ENCODE peak calls at places on chromosome 13, in four cellular contexts. One of them, this sample, is unnamed.
A peak's percentile ranks its signal among the peaks of the same experiment; 100 is the strongest.

GRCh38 chr13:113520571-113520970 is 30.1 kb upstream of the DCUN1D2 start:
- DNase-seq in AG04450: no peak
- DNase-seq in heart right ventricle: no peak
- DNase-seq in epithelial cell of proximal tubule: no peak
- DNase-seq in this sample: no peak

GRCh38 chr13:20559659-20560356 is 7.1 kb upstream of the IFT88 start:
- DNase-seq in AG04450: no peak
- DNase-seq in heart right ventricle: no peak
- DNase-seq in epithelial cell of proximal tubule: no peak
- DNase-seq in this sample: no peak

GRCh38 chr13:108223850-108224503 is 5.8 kb downstream of the ABHD13 start:
- DNase-seq in AG04450: no peak
- DNase-seq in heart right ventricle: no peak
- DNase-seq in epithelial cell of proximal tubule: no peak
- DNase-seq in this sample: no peak

GRCh38 chr13:41054919-41055619 is 6.2 kb upstream of the WBP4 start:
- DNase-seq in AG04450: no peak
- DNase-seq in heart right ventricle: no peak
- DNase-seq in epithelial cell of proximal tubule: no peak
- DNase-seq in this sample: peak; percentile 27

GRCh38 chr13:31001647-31002046 is 69.2 kb downstream of the TEX26 start:
- DNase-seq in AG04450: no peak
- DNase-seq in heart right ventricle: no peak
- DNase-seq in epithelial cell of proximal tubule: no peak
- DNase-seq in this sample: no peak

GRCh38 chr13:91375119-91375729 is 23.2 kb upstream of the GPC5 start:
- DNase-seq in AG04450: no peak
- DNase-seq in heart right ventricle: no peak
- DNase-seq in epithelial cell of proximal tubule: no peak
- DNase-seq in this sample: peak; percentile 54

GRCh38 chr13:42660367-42660965 is 86.5 kb downstream of the TNFSF11 start:
- DNase-seq in AG04450: no peak
- DNase-seq in heart right ventricle: no peak
- DNase-seq in epithelial cell of proximal tubule: no peak
- DNase-seq in this sample: no peak

GRCh38 chr13:112708560-112709240 is 18.9 kb downstream of the ATP11A start:
- DNase-seq in AG04450: no peak
- DNase-seq in heart right ventricle: no peak
- DNase-seq in epithelial cell of proximal tubule: no peak
- DNase-seq in this sample: no peak

GRCh38 chr13:111472083-111472482 is 151.6 kb downstream of the TEX29 start:
- DNase-seq in AG04450: no peak
- DNase-seq in heart right ventricle: no peak
- DNase-seq in epithelial cell of proximal tubule: no peak
- DNase-seq in this sample: no peak

GRCh38 chr13:37608750-37609339 is 10.3 kb upstream of the POSTN start:
- DNase-seq in AG04450: no peak
- DNase-seq in heart right ventricle: no peak
- DNase-seq in epithelial cell of proximal tubule: no peak
- DNase-seq in this sample: no peak

GRCh38 chr13:102721800-102722231 is 27.0 kb upstream of the METTL21C start:
- DNase-seq in AG04450: no peak
- DNase-seq in heart right ventricle: no peak
- DNase-seq in epithelial cell of proximal tubule: no peak
- DNase-seq in this sample: peak; percentile 2

DNA sequence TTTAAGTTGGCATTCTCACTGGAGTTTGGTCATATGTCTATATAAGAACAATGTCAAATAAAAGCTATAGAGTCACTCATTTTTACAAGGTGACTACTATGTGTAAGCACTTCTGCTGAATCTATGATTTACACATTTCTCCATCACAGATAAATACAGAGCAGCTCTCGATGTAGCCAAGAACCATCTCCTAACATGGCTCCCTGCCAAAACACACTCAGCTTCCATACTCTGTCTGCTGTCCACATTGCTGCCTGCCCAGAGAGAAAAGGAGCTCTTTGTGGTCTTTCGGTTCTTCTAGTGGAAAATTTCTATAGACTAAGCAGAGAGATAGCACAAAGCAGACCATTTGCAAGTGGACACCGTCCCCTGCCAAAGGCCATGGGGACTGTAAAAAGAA is 190.9 kb upstream of the KLF12 start:
- DNase-seq in AG04450: peak; percentile 67
- DNase-seq in heart right ventricle: peak; percentile 35
- DNase-seq in epithelial cell of proximal tubule: no peak
- DNase-seq in this sample: no peak
- H3K4me3 ChIP-seq in AG04450: peak overlapping the region; percentile 35
- H3K4me3 ChIP-seq in heart right ventricle: no peak overlapping the region
- H3K4me3 ChIP-seq in epithelial cell of proximal tubule: no peak overlapping the region
- H3K4me3 ChIP-seq in this sample: no peak overlapping the region

DNA sequence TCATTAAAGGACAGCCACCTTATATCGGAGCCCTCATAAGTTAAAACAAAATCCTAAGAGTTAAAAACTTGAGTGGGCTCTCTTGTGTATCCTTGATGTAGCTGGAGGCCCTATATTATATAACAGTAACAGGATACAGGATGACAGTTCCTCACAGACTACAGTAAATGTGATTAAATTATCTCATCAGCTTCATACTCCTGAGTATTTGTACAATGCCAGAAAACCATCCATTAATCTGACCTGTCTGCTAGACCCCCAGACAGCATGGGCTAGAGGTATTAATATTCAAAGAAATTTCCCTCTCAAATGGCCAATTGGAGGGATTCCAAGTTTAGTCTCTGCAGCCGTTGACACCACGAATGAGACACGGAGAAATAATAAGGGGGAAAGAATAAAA is 155.7 kb upstream of the KLF12 start:
- DNase-seq in AG04450: no peak
- DNase-seq in heart right ventricle: no peak
- DNase-seq in epithelial cell of proximal tubule: no peak
- DNase-seq in this sample: no peak
- H3K4me3 ChIP-seq in AG04450: no peak overlapping the region
- H3K4me3 ChIP-seq in heart right ventricle: no peak overlapping the region
- H3K4me3 ChIP-seq in epithelial cell of proximal tubule: peak overlapping the region; percentile 37
- H3K4me3 ChIP-seq in this sample: no peak overlapping the region

GRCh38 chr13:75482820-75483079 is 781 bp upstream of the TBC1D4 start:
- DNase-seq in AG04450: no peak
- DNase-seq in heart right ventricle: no peak
- DNase-seq in epithelial cell of proximal tubule: no peak
- DNase-seq in this sample: no peak
- H3K4me3 ChIP-seq in AG04450: peak overlapping the region; percentile 72
- H3K4me3 ChIP-seq in heart right ventricle: peak overlapping the region; percentile 82
- H3K4me3 ChIP-seq in epithelial cell of proximal tubule: peak overlapping the region; percentile 77
- H3K4me3 ChIP-seq in this sample: peak overlapping the region; percentile 76

DNA sequence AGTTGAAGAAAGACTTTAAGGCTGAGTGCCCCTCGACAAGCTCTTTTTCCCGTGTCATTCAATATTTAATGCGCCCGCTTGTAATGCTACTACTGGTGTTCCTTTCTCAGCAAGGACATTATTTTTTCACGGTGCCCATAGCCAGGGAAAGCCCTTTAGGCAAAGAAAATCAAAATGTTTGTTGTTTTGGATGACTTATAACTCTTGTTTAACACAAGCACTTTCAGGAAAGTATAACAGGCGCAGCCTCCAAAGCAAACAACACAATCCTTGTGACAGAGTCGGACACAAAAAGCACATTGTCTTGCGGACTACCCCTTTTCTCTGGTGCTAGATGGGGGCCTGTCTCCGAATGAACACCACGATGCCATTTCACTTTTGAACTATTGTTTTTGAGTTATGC is 12.4 kb downstream of the ZIC5 start:
- DNase-seq in AG04450: no peak
- DNase-seq in heart right ventricle: no peak
- DNase-seq in epithelial cell of proximal tubule: no peak
- DNase-seq in this sample: no peak
- H3K4me3 ChIP-seq in AG04450: no peak overlapping the region
- H3K4me3 ChIP-seq in heart right ventricle: no peak overlapping the region
- H3K4me3 ChIP-seq in epithelial cell of proximal tubule: no peak overlapping the region
- H3K4me3 ChIP-seq in this sample: no peak overlapping the region

DNA sequence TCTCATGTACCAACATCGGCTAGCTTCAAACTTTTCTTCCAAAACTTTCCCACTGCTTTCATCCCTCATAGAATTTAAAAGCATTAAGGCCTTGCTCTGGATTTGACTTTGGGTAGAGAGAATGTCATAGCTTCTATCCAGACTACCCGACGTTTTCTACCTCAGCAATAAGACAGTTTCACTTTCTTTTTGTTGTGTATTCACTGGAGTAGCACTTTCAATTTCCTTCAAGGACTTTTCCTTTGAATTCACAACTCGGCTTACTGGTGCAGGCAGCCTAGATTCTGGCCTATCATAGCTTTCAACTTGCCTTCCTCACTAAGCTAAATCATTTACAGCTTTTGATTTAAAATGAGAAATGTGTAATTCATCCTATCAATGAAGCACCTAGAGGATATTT is 420.4 kb upstream of the GPC6 start:
- DNase-seq in AG04450: no peak
- DNase-seq in heart right ventricle: no peak
- DNase-seq in epithelial cell of proximal tubule: peak; percentile 43
- DNase-seq in this sample: peak; percentile 21
- H3K4me3 ChIP-seq in AG04450: peak overlapping the region; percentile 41
- H3K4me3 ChIP-seq in heart right ventricle: peak overlapping the region; percentile 37
- H3K4me3 ChIP-seq in epithelial cell of proximal tubule: peak overlapping the region; percentile 59
- H3K4me3 ChIP-seq in this sample: peak overlapping the region; percentile 49

DNA sequence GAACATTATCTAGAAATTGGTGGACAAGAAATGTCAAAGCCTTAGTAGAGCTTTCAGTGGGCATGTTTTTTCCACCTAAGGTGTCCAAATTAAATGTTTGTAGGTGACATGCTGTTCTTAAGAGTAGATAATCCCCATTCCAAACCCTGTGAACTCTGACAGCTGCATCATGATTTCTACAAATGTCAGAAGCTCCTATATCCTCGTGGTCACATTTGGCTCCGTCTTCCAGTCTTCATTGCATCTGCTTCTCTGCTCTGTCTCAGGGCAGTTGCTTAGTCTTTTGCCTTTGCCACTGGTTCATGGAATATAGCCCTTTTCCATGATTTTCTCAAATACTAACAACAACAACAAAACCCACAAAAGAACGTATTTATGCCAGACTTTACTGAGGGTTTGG is 234.5 kb downstream of the DLEU7 start:
- DNase-seq in AG04450: no peak
- DNase-seq in heart right ventricle: no peak
- DNase-seq in epithelial cell of proximal tubule: no peak
- DNase-seq in this sample: no peak
- H3K4me3 ChIP-seq in AG04450: no peak overlapping the region
- H3K4me3 ChIP-seq in heart right ventricle: no peak overlapping the region
- H3K4me3 ChIP-seq in epithelial cell of proximal tubule: no peak overlapping the region
- H3K4me3 ChIP-seq in this sample: no peak overlapping the region

DNA sequence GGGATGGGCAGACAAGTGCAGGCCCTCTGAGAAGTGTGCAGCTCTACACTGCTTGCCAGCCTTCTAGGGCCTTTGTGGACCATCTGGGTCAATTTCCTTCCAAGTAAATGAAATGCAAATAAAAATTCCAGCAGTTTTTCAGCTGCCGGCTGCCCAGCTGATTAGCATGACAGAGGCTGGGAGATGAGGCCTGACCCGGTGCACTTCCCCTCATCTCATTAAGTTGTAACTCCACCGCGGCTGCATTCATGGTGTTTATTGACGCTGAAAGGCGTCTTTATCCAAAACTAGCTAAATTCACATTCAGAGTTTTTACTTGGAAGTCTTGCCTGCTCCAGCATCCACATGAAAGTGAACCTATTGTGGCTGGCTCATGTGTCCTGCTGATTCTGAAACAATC is 47.4 kb upstream of the GSX1 start:
- DNase-seq in AG04450: no peak
- DNase-seq in heart right ventricle: no peak
- DNase-seq in epithelial cell of proximal tubule: no peak
- DNase-seq in this sample: no peak
- H3K4me3 ChIP-seq in AG04450: no peak overlapping the region
- H3K4me3 ChIP-seq in heart right ventricle: no peak overlapping the region
- H3K4me3 ChIP-seq in epithelial cell of proximal tubule: no peak overlapping the region
- H3K4me3 ChIP-seq in this sample: no peak overlapping the region